ENCODE peak calls at places on chromosome 22, in six cellular contexts. One of them, this sample, is unnamed.

GRCh38 chr22:46965552-46966494 is 203.4 kb downstream of the TBC1D22A start:
- DNase-seq in astrocyte of the cerebellum: no peak
- DNase-seq in coronary artery: peak; percentile 65
- DNase-seq in AG04449: no peak
- DNase-seq in PC-3: no peak
- DNase-seq in psoas muscle: peak; percentile 39
- DNase-seq in this sample: no peak

GRCh38 chr22:21079493-21079892 is 33.7 kb downstream of the LRRC74B start:
- DNase-seq in astrocyte of the cerebellum: no peak
- DNase-seq in coronary artery: no peak
- DNase-seq in AG04449: no peak
- DNase-seq in PC-3: no peak
- DNase-seq in psoas muscle: no peak
- DNase-seq in this sample: no peak

GRCh38 chr22:17121235-17122195 is at the start of gene TMEM121B:
- DNase-seq in astrocyte of the cerebellum: peak; percentile 11
- DNase-seq in coronary artery: no peak
- DNase-seq in AG04449: no peak
- DNase-seq in PC-3: no peak
- DNase-seq in psoas muscle: peak; percentile 86
- DNase-seq in this sample: no peak

GRCh38 chr22:22925795-22926358 is 38.3 kb downstream of the IGLL5 start:
- DNase-seq in astrocyte of the cerebellum: no peak
- DNase-seq in coronary artery: no peak
- DNase-seq in AG04449: no peak
- DNase-seq in PC-3: peak; percentile 43
- DNase-seq in psoas muscle: no peak
- DNase-seq in this sample: no peak

GRCh38 chr22:44096736-44097135 is 72.6 kb downstream of the PARVB start:
- DNase-seq in astrocyte of the cerebellum: no peak
- DNase-seq in coronary artery: no peak
- DNase-seq in AG04449: no peak
- DNase-seq in PC-3: no peak
- DNase-seq in psoas muscle: peak; percentile 44
- DNase-seq in this sample: no peak

GRCh38 chr22:40487663-40488249 is 117.4 kb downstream of the SGSM3 start:
- DNase-seq in astrocyte of the cerebellum: no peak
- DNase-seq in coronary artery: no peak
- DNase-seq in AG04449: no peak
- DNase-seq in PC-3: peak; percentile 41
- DNase-seq in psoas muscle: no peak
- DNase-seq in this sample: no peak

GRCh38 chr22:30889996-30890480 is 78.5 kb downstream of the MORC2 start:
- DNase-seq in astrocyte of the cerebellum: no peak
- DNase-seq in coronary artery: no peak
- DNase-seq in AG04449: no peak
- DNase-seq in PC-3: no peak
- DNase-seq in psoas muscle: no peak
- DNase-seq in this sample: no peak

GRCh38 chr22:21915624-21916308 is 36.9 kb downstream of the PPM1F start:
- DNase-seq in astrocyte of the cerebellum: no peak
- DNase-seq in coronary artery: no peak
- DNase-seq in AG04449: no peak
- DNase-seq in PC-3: no peak
- DNase-seq in psoas muscle: no peak
- DNase-seq in this sample: no peak

GRCh38 chr22:48004038-48004437 is 1241.6 kb downstream of the TBC1D22A start:
- DNase-seq in astrocyte of the cerebellum: no peak
- DNase-seq in coronary artery: no peak
- DNase-seq in AG04449: no peak
- DNase-seq in PC-3: no peak
- DNase-seq in psoas muscle: no peak
- DNase-seq in this sample: no peak
- TF ChIP-seq CTCF in astrocyte of the cerebellum: no peak
- TF ChIP-seq CTCF in coronary artery: no peak
- TF ChIP-seq CTCF in AG04449: no peak
- TF ChIP-seq CTCF in PC-3: no peak
- TF ChIP-seq CTCF in psoas muscle: no peak
- TF ChIP-seq CTCF in this sample: no peak

GRCh38 chr22:42855726-42856125 is 1.3 kb downstream of the ARFGAP3 start:
- DNase-seq in astrocyte of the cerebellum: no peak
- DNase-seq in coronary artery: peak; percentile 65
- DNase-seq in AG04449: no peak
- DNase-seq in PC-3: no peak
- DNase-seq in psoas muscle: no peak
- DNase-seq in this sample: no peak

GRCh38 chr22:42855211-42855610 is 1.9 kb downstream of the ARFGAP3 start:
- DNase-seq in astrocyte of the cerebellum: no peak
- DNase-seq in coronary artery: peak; percentile 31
- DNase-seq in AG04449: no peak
- DNase-seq in PC-3: no peak
- DNase-seq in psoas muscle: no peak
- DNase-seq in this sample: no peak

GRCh38 chr22:42857845-42858481 is 890 bp upstream of the ARFGAP3 start:
- DNase-seq in astrocyte of the cerebellum: no peak
- DNase-seq in coronary artery: no peak
- DNase-seq in AG04449: no peak
- DNase-seq in PC-3: peak; percentile 14
- DNase-seq in psoas muscle: no peak
- DNase-seq in this sample: no peak

GRCh38 chr22:42856865-42857704 is at the start of gene ARFGAP3:
- DNase-seq in astrocyte of the cerebellum: peak; percentile 75
- DNase-seq in coronary artery: peak; percentile 94
- DNase-seq in AG04449: peak; percentile 33
- DNase-seq in PC-3: peak; percentile 89
- DNase-seq in psoas muscle: peak; percentile 97
- DNase-seq in this sample: peak; percentile 61

DNA sequence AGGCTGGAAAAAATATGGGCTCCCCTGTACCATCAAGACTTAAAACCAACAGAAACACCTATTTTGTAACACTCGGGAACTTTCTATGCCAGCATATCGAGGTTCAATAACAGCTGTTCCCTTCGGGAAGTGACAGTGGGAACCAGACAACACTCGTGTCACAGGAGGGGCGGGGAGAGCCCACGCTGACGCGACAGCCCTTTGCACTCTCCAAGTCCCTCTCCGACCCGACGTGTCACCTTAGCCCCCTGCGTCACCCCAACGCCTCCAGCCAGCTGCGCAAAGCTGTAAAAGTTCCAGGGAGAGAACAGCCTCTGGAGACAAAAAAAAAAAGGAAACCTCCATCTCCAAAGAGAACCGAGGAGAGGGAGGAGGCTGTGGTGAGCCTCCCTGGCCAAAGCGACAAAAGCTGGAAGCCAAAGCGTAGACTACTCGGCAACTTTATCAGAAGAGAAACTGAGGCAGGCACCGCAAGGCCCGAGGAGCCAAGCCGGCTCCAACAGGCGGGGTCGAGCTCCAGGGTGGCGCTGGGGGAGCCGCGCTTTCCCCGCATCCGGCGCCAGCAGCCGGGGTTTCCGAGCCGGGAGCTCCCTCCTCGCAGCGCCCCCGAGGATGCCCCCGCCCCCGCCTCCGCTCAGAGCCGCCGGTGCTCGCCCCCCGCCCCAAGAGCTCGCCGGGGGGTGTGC is 751 bp downstream of the ARFGAP3 start:
- DNase-seq in astrocyte of the cerebellum: no peak
- DNase-seq in coronary artery: peak; percentile 87
- DNase-seq in AG04449: no peak
- DNase-seq in PC-3: no peak
- DNase-seq in psoas muscle: peak; percentile 84
- DNase-seq in this sample: no peak
- H3K4me3 ChIP-seq in astrocyte of the cerebellum: peak overlapping the region; percentile 73
- H3K4me3 ChIP-seq in coronary artery: peak overlapping the region; percentile 88
- H3K4me3 ChIP-seq in AG04449: peak overlapping the region; percentile 90
- H3K4me3 ChIP-seq in PC-3: peak overlapping the region; percentile 94
- H3K4me3 ChIP-seq in psoas muscle: peak overlapping the region; percentile 91
- H3K4me3 ChIP-seq in this sample: peak overlapping the region; percentile 78

GRCh38 chr22:38572065-38572464 is 2.1 kb upstream of the DMC1 start:
- DNase-seq in astrocyte of the cerebellum: peak; percentile 41
- DNase-seq in coronary artery: no peak
- DNase-seq in AG04449: no peak
- DNase-seq in PC-3: peak; percentile 61
- DNase-seq in psoas muscle: no peak
- DNase-seq in this sample: no peak

GRCh38 chr22:38569181-38569971 is 607 bp downstream of the DMC1 start:
- DNase-seq in astrocyte of the cerebellum: no peak
- DNase-seq in coronary artery: no peak
- DNase-seq in AG04449: no peak
- DNase-seq in PC-3: no peak
- DNase-seq in psoas muscle: no peak
- DNase-seq in this sample: no peak

GRCh38 chr22:38567531-38568245 is 2.3 kb downstream of the DMC1 start:
- DNase-seq in astrocyte of the cerebellum: no peak
- DNase-seq in coronary artery: no peak
- DNase-seq in AG04449: no peak
- DNase-seq in PC-3: no peak
- DNase-seq in psoas muscle: no peak
- DNase-seq in this sample: no peak

GRCh38 chr22:38570841-38571364 is 920 bp upstream of the DMC1 start:
- DNase-seq in astrocyte of the cerebellum: no peak
- DNase-seq in coronary artery: peak; percentile 81
- DNase-seq in AG04449: no peak
- DNase-seq in PC-3: peak; percentile 35
- DNase-seq in psoas muscle: peak; percentile 76
- DNase-seq in this sample: no peak

GRCh38 chr22:38569972-38570840 is at the start of gene DMC1:
- DNase-seq in astrocyte of the cerebellum: peak; percentile 70
- DNase-seq in coronary artery: peak; percentile 96
- DNase-seq in AG04449: no peak
- DNase-seq in PC-3: peak; percentile 77
- DNase-seq in psoas muscle: peak; percentile 96
- DNase-seq in this sample: no peak
- TF ChIP-seq CTCF in astrocyte of the cerebellum: no peak
- TF ChIP-seq CTCF in coronary artery: no peak
- TF ChIP-seq CTCF in AG04449: no peak
- TF ChIP-seq CTCF in PC-3: no peak
- TF ChIP-seq CTCF in psoas muscle: no peak
- TF ChIP-seq CTCF in this sample: no peak

GRCh38 chr22:50000587-50001387 is 11.8 kb downstream of the IL17REL start:
- DNase-seq in astrocyte of the cerebellum: no peak
- DNase-seq in coronary artery: no peak
- DNase-seq in AG04449: no peak
- DNase-seq in PC-3: no peak
- DNase-seq in psoas muscle: no peak
- DNase-seq in this sample: no peak

GRCh38 chr22:49998718-49999062 is 13.9 kb downstream of the IL17REL start:
- DNase-seq in astrocyte of the cerebellum: no peak
- DNase-seq in coronary artery: no peak
- DNase-seq in AG04449: no peak
- DNase-seq in PC-3: no peak
- DNase-seq in psoas muscle: no peak
- DNase-seq in this sample: no peak

GRCh38 chr22:49997932-49998717 is 14.4 kb downstream of the IL17REL start:
- DNase-seq in astrocyte of the cerebellum: no peak
- DNase-seq in coronary artery: no peak
- DNase-seq in AG04449: no peak
- DNase-seq in PC-3: no peak
- DNase-seq in psoas muscle: no peak
- DNase-seq in this sample: no peak

GRCh38 chr22:49999901-50000586 is 12.5 kb downstream of the IL17REL start:
- DNase-seq in astrocyte of the cerebellum: no peak
- DNase-seq in coronary artery: no peak
- DNase-seq in AG04449: no peak
- DNase-seq in PC-3: no peak
- DNase-seq in psoas muscle: peak; percentile 50
- DNase-seq in this sample: no peak

GRCh38 chr22:49999063-49999900 is 13.3 kb downstream of the IL17REL start:
- DNase-seq in astrocyte of the cerebellum: no peak
- DNase-seq in coronary artery: no peak
- DNase-seq in AG04449: no peak
- DNase-seq in PC-3: no peak
- DNase-seq in psoas muscle: peak; percentile 54
- DNase-seq in this sample: no peak
- H3K4me3 ChIP-seq in astrocyte of the cerebellum: no peak overlapping the region
- H3K4me3 ChIP-seq in coronary artery: peak overlapping the region; percentile 58
- H3K4me3 ChIP-seq in AG04449: no peak overlapping the region
- H3K4me3 ChIP-seq in PC-3: no peak overlapping the region
- H3K4me3 ChIP-seq in psoas muscle: peak overlapping the region; percentile 51
- H3K4me3 ChIP-seq in this sample: no peak overlapping the region

DNA sequence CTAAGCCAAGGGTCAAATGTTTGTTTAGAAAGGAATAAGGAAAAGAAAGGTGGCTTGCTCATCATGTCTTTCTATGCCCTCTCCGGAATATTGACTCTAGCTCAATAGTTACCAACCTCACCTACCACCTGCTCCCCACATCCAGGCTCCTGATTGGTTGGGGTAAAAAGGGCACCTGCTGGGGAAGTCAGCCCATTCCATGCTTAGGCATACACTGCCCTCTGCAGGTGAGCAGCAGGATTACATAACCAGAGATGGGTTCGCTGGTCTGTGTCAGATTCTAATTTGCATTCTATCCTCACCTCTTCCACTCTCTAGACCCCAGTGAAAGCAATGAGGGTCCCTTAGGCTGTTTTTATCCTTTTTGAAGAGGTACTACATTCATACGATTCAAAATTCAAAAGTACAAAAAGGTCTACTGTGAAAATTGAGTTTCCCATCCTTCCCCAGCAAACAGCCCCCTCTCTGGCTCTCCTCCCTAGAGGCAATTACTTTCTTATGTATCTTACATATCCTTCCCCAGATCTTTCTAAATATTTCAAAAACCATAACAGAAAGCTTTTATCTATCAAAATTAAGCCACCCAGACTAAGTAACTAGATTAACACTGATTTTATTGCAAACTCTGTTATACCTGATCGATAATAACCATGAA is 98.0 kb upstream of the ASPHD2 start:
- DNase-seq in astrocyte of the cerebellum: no peak
- DNase-seq in coronary artery: no peak
- DNase-seq in AG04449: no peak
- DNase-seq in PC-3: peak; percentile 62
- DNase-seq in psoas muscle: peak; percentile 64
- DNase-seq in this sample: no peak
- TF ChIP-seq CTCF in astrocyte of the cerebellum: peak; percentile 87
- TF ChIP-seq CTCF in coronary artery: peak; percentile 43
- TF ChIP-seq CTCF in AG04449: peak; percentile 90
- TF ChIP-seq CTCF in PC-3: peak; percentile 85
- TF ChIP-seq CTCF in psoas muscle: peak; percentile 88
- TF ChIP-seq CTCF in this sample: peak; percentile 91

This sample was measured in AG09309.